ENCODE peak calls at places on chromosome 12, in five cellular contexts. One of them, this sample, is unnamed.

GRCh38 chr12:121538699-121539061 is 42.1 kb downstream of the KDM2B start:
- DNase-seq in HT-29: peak; percentile 16
- DNase-seq in colonic mucosa: peak; percentile 62
- DNase-seq in GM23248: peak; percentile 17
- DNase-seq in stimulated activated CD8-positive, alpha-beta memory T cell treated with anti-CD3 and anti-CD28 coated beads, Interleukin-4, amount 100 ng/mL, for 4 hours: no peak
- DNase-seq in this sample: no peak

GRCh38 chr12:57223191-57224165 is 6.0 kb upstream of the SHMT2 start:
- DNase-seq in GM23248: no peak
- DNase-seq in HT-29: no peak
- DNase-seq in stimulated activated CD8-positive, alpha-beta memory T cell treated with anti-CD3 and anti-CD28 coated beads, Interleukin-4, amount 100 ng/mL, for 4 hours: no peak
- DNase-seq in colonic mucosa: no peak
- DNase-seq in this sample: no peak

GRCh38 chr12:78726854-78727253 is 137.7 kb upstream of the SYT1 start:
- DNase-seq in HT-29: peak; percentile 45
- DNase-seq in GM23248: no peak
- DNase-seq in colonic mucosa: peak; percentile 22
- DNase-seq in stimulated activated CD8-positive, alpha-beta memory T cell treated with anti-CD3 and anti-CD28 coated beads, Interleukin-4, amount 100 ng/mL, for 4 hours: no peak
- DNase-seq in this sample: no peak

GRCh38 chr12:48936379-48936979 is 11.2 kb upstream of the FKBP11 start:
- DNase-seq in HT-29: peak; percentile 83
- DNase-seq in GM23248: peak; percentile 79
- DNase-seq in colonic mucosa: peak; percentile 85
- DNase-seq in stimulated activated CD8-positive, alpha-beta memory T cell treated with anti-CD3 and anti-CD28 coated beads, Interleukin-4, amount 100 ng/mL, for 4 hours: peak; percentile 61
- DNase-seq in this sample: peak; percentile 34

GRCh38 chr12:29216797-29217583 is 67.9 kb downstream of the FAR2 start:
- DNase-seq in GM23248: peak; percentile 53
- DNase-seq in HT-29: no peak
- DNase-seq in colonic mucosa: no peak
- DNase-seq in stimulated activated CD8-positive, alpha-beta memory T cell treated with anti-CD3 and anti-CD28 coated beads, Interleukin-4, amount 100 ng/mL, for 4 hours: no peak
- DNase-seq in this sample: no peak

GRCh38 chr12:69897744-69898143 is 72.7 kb downstream of the MYRFL start:
- DNase-seq in stimulated activated CD8-positive, alpha-beta memory T cell treated with anti-CD3 and anti-CD28 coated beads, Interleukin-4, amount 100 ng/mL, for 4 hours: no peak
- DNase-seq in HT-29: no peak
- DNase-seq in colonic mucosa: no peak
- DNase-seq in GM23248: peak; percentile 86
- DNase-seq in this sample: no peak

GRCh38 chr12:59079029-59079428 is 158.7 kb upstream of the LRIG3 start:
- DNase-seq in HT-29: no peak
- DNase-seq in GM23248: no peak
- DNase-seq in stimulated activated CD8-positive, alpha-beta memory T cell treated with anti-CD3 and anti-CD28 coated beads, Interleukin-4, amount 100 ng/mL, for 4 hours: no peak
- DNase-seq in colonic mucosa: no peak
- DNase-seq in this sample: no peak

GRCh38 chr12:68932123-68932700 is 759 bp downstream of the CPM start:
- DNase-seq in stimulated activated CD8-positive, alpha-beta memory T cell treated with anti-CD3 and anti-CD28 coated beads, Interleukin-4, amount 100 ng/mL, for 4 hours: no peak
- DNase-seq in GM23248: no peak
- DNase-seq in colonic mucosa: peak; percentile 36
- DNase-seq in HT-29: no peak
- DNase-seq in this sample: no peak

GRCh38 chr12:15962760-15963159 is 51.6 kb downstream of the DERA start:
- DNase-seq in stimulated activated CD8-positive, alpha-beta memory T cell treated with anti-CD3 and anti-CD28 coated beads, Interleukin-4, amount 100 ng/mL, for 4 hours: no peak
- DNase-seq in GM23248: peak; percentile 15
- DNase-seq in HT-29: peak; percentile 35
- DNase-seq in colonic mucosa: no peak
- DNase-seq in this sample: no peak

GRCh38 chr12:76740501-76740900 is 23.4 kb upstream of the ZDHHC17 start:
- DNase-seq in stimulated activated CD8-positive, alpha-beta memory T cell treated with anti-CD3 and anti-CD28 coated beads, Interleukin-4, amount 100 ng/mL, for 4 hours: no peak
- DNase-seq in colonic mucosa: no peak
- DNase-seq in HT-29: no peak
- DNase-seq in GM23248: no peak
- DNase-seq in this sample: no peak